ENCODE peak calls at places on chromosomes 1 and 21, in five cellular contexts. One of them, this sample, is unnamed.

GRCh38 chr1:30744060-30744756 is 13.4 kb downstream of the LAPTM5 start:
- DNase-seq in fibroblast of lung: peak
- DNase-seq in body of pancreas: no peak
- DNase-seq in CD8-positive, alpha-beta memory T cell: peak
- DNase-seq in osteoblast: peak
- DNase-seq in this sample: no peak

GRCh38 chr1:46757956-46758304 is 39.0 kb upstream of the EFCAB14 start:
- DNase-seq in fibroblast of lung: no peak
- DNase-seq in osteoblast: no peak
- DNase-seq in CD8-positive, alpha-beta memory T cell: no peak
- DNase-seq in body of pancreas: no peak
- DNase-seq in this sample: no peak

GRCh38 chr1:32907435-32907834 is 6.2 kb upstream of the TMEM54 start:
- DNase-seq in fibroblast of lung: no peak
- DNase-seq in CD8-positive, alpha-beta memory T cell: no peak
- DNase-seq in osteoblast: peak
- DNase-seq in body of pancreas: no peak
- DNase-seq in this sample: no peak

GRCh38 chr1:53656062-53656915 is 82.7 kb downstream of the GLIS1 start:
- DNase-seq in fibroblast of lung: peak
- DNase-seq in osteoblast: peak
- DNase-seq in CD8-positive, alpha-beta memory T cell: no peak
- DNase-seq in body of pancreas: no peak
- DNase-seq in this sample: no peak

GRCh38 chr1:117795792-117796191 is 133.6 kb downstream of the GDAP2 start:
- DNase-seq in CD8-positive, alpha-beta memory T cell: no peak
- DNase-seq in body of pancreas: no peak
- DNase-seq in osteoblast: no peak
- DNase-seq in fibroblast of lung: peak
- DNase-seq in this sample: no peak

GRCh38 chr1:203706444-203706843 is 58.5 kb upstream of the LAX1 start:
- DNase-seq in CD8-positive, alpha-beta memory T cell: no peak
- DNase-seq in osteoblast: no peak
- DNase-seq in fibroblast of lung: no peak
- DNase-seq in body of pancreas: no peak
- DNase-seq in this sample: no peak

GRCh38 chr1:41672641-41673313 is 188.3 kb upstream of the EDN2 start:
- DNase-seq in body of pancreas: no peak
- DNase-seq in fibroblast of lung: peak
- DNase-seq in osteoblast: no peak
- DNase-seq in CD8-positive, alpha-beta memory T cell: no peak
- DNase-seq in this sample: no peak

GRCh38 chr1:72845342-72845741 is 563.0 kb upstream of the NEGR1 start:
- DNase-seq in CD8-positive, alpha-beta memory T cell: no peak
- DNase-seq in fibroblast of lung: peak
- DNase-seq in osteoblast: no peak
- DNase-seq in body of pancreas: no peak
- DNase-seq in this sample: no peak

GRCh38 chr21:45887121-45887611 is 94.4 kb upstream of the COL6A1 start:
- DNase-seq in fibroblast of lung: peak
- DNase-seq in CD8-positive, alpha-beta memory T cell: no peak
- DNase-seq in body of pancreas: no peak
- DNase-seq in osteoblast: no peak
- DNase-seq in this sample: no peak
- H3K27ac ChIP-seq in fibroblast of lung: no peak
- H3K27ac ChIP-seq in CD8-positive, alpha-beta memory T cell: no peak
- H3K27ac ChIP-seq in body of pancreas: no peak
- H3K27ac ChIP-seq in osteoblast: no peak
- H3K27ac ChIP-seq in this sample: no peak

DNA sequence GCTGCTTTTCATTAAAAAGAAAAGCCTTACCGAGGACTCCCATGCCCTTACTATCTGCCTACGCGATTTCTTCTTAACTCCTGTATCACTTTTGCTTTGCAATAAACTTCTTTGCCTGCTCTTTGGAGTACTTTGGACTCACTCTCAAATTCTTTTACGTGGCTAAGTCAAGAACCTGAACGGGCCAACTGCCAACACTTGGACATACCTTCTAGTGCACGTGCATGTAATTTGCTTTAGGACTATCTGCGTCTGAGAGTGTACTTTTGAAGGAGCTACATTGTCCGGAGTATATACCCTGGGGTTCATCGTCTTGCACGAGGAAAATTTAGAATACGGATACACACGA is 3.6 kb upstream of the OTUD3 start:
- DNase-seq in fibroblast of lung: no peak
- DNase-seq in CD8-positive, alpha-beta memory T cell: no peak
- DNase-seq in body of pancreas: peak
- DNase-seq in osteoblast: no peak
- DNase-seq in this sample: no peak
- H3K27ac ChIP-seq in fibroblast of lung: no peak
- H3K27ac ChIP-seq in CD8-positive, alpha-beta memory T cell: no peak
- H3K27ac ChIP-seq in body of pancreas: no peak
- H3K27ac ChIP-seq in osteoblast: no peak
- H3K27ac ChIP-seq in this sample: no peak

GRCh38 chr1:226798427-226799411 is 59.6 kb upstream of the ITPKB start:
- DNase-seq in body of pancreas: no peak
- DNase-seq in CD8-positive, alpha-beta memory T cell: peak
- DNase-seq in fibroblast of lung: no peak
- DNase-seq in osteoblast: no peak
- DNase-seq in this sample: peak

GRCh38 chr1:226797151-226797550 is 58.1 kb upstream of the ITPKB start:
- DNase-seq in body of pancreas: no peak
- DNase-seq in osteoblast: no peak
- DNase-seq in CD8-positive, alpha-beta memory T cell: no peak
- DNase-seq in fibroblast of lung: no peak
- DNase-seq in this sample: no peak

GRCh38 chr1:226799634-226800281 is 60.7 kb upstream of the ITPKB start:
- DNase-seq in body of pancreas: no peak
- DNase-seq in fibroblast of lung: no peak
- DNase-seq in CD8-positive, alpha-beta memory T cell: no peak
- DNase-seq in osteoblast: no peak
- DNase-seq in this sample: peak

GRCh38 chr1:226804907-226805759 is 65.3 kb upstream of the PSEN2 start:
- DNase-seq in CD8-positive, alpha-beta memory T cell: no peak
- DNase-seq in osteoblast: no peak
- DNase-seq in body of pancreas: no peak
- DNase-seq in fibroblast of lung: no peak
- DNase-seq in this sample: no peak

DNA sequence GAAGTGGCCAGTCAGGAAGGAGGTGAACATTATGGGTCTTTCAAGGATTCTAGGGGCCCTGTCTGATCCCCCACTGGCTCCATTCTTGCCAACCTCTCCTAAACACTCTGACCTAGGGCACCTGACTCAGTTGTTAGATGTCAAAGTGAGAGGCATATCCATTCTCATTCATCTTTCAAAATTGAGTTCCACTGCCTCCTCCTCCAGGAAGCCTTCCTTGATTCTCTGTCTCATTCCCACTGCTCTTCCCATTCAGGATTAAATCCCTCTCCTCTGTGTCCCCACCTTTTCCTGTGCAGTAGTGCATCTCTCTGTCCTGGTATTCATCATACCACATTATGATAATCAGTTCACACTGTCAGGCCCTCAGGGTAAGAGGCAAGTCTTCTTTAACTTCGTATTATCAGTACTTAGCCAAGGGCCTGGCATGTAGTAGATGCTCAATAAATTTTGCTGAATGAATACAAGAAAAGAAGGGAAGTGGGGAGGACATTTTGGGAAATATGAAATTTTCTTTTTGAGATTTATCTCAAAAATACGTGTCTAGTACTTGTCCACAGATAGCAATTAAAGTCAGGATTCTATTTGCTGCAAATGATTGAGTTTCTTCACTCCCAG is 61.8 kb upstream of the ITPKB start:
- DNase-seq in CD8-positive, alpha-beta memory T cell: no peak
- DNase-seq in body of pancreas: no peak
- DNase-seq in osteoblast: no peak
- DNase-seq in fibroblast of lung: no peak
- DNase-seq in this sample: no peak
- H3K27ac ChIP-seq in CD8-positive, alpha-beta memory T cell: no peak
- H3K27ac ChIP-seq in body of pancreas: no peak
- H3K27ac ChIP-seq in osteoblast: no peak
- H3K27ac ChIP-seq in fibroblast of lung: no peak
- H3K27ac ChIP-seq in this sample: no peak

DNA sequence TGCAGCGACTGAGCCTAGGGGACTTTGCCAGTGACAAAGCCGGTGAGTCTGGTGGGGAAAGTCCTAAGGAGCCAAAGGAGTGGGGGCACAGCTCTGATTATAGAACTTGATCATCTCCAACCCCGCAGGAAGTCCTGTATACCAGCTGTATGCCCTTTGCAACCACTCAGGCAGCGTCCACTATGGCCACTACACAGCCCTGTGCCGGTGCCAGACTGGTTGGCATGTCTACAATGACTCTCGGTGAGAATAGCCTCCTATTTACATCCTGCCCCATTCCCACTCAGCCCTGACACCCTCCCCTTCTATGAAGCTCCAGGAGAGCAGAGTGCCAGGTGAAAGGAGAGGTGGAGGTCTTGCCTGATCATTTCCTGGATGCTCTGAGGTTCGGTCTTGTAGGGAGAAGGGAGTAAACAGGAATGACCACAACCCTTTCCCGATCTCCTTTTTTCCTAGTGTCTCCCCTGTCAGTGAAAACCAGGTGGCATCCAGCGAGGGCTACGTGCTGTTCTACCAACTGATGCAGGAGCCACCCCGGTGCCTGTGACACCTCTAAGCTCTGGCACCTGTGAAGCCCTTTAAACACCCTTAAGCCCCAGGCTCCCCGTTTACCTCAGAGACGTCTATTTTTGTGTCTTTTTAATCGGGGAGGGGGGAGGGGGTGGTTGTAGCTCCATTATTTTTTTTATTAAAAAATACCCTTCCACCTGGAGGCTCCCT is 1.2 kb upstream of the PPOX start:
- DNase-seq in osteoblast: no peak
- DNase-seq in fibroblast of lung: no peak
- DNase-seq in body of pancreas: no peak
- DNase-seq in CD8-positive, alpha-beta memory T cell: no peak
- DNase-seq in this sample: no peak
- H3K27ac ChIP-seq in osteoblast: peak
- H3K27ac ChIP-seq in fibroblast of lung: peak
- H3K27ac ChIP-seq in body of pancreas: peak
- H3K27ac ChIP-seq in CD8-positive, alpha-beta memory T cell: peak
- H3K27ac ChIP-seq in this sample: peak

DNA sequence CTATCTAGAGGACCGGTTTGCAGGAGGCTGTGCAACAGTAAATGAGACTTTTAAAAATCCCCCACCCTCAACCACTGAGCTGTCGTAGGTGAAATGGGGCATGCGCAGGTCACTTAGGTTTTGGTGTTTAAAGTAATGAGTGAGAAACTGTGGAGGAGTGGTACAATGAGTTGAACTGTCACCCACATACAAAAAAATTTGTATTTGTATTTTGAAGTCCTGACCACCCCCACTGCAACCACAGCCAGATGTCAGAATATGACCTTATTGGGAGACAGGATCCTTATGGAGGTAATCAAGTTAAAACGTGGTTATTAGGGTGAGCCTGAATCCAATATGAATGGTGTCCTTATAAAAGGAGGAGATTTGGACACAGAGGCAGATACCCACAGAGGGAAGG is 1.6 kb upstream of the IRF6 start:
- DNase-seq in osteoblast: no peak
- DNase-seq in body of pancreas: no peak
- DNase-seq in CD8-positive, alpha-beta memory T cell: no peak
- DNase-seq in fibroblast of lung: peak
- DNase-seq in this sample: no peak
- H3K27ac ChIP-seq in osteoblast: peak
- H3K27ac ChIP-seq in body of pancreas: no peak
- H3K27ac ChIP-seq in CD8-positive, alpha-beta memory T cell: no peak
- H3K27ac ChIP-seq in fibroblast of lung: no peak
- H3K27ac ChIP-seq in this sample: no peak

DNA sequence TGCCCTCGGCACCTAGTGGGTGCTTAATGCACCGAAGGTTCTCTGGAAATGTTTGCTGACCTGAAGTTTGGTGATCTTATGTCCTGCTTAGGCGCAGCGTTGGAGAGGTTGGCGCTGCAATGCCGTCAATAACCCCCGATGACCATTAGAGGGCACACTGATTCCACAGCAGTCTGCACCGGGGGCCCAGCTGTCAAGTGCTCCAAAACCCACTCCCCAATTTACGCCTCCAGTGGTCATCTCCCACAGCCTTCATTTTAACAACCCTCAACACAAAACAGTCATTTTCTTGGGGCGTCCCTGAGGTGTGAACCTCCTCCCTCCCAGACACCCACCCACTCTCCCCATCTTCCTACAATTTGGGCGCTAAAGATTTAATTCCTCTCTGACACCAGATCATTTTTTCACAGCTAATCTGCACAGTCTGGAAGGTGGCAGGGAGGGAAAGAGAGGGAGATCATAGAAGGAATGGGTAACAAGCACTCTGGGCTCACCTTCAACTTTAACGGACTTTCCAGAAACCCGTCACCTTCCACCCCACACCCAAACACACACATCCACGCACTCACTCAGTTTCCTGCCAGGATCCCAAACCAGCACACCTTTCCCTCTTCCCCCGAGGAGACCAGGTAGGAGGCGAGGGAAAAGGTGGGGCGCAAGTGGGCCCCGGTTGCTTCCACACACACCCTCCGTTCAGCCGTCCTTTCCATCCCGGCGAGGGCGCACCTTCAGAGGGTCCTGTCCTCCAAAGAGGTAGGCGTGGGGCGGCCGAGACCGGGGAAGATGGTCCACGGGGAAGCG is 570 bp upstream of the NPR1 start:
- DNase-seq in fibroblast of lung: peak
- DNase-seq in body of pancreas: peak
- DNase-seq in osteoblast: peak
- DNase-seq in CD8-positive, alpha-beta memory T cell: no peak
- DNase-seq in this sample: peak
- H3K27ac ChIP-seq in fibroblast of lung: no peak
- H3K27ac ChIP-seq in body of pancreas: no peak
- H3K27ac ChIP-seq in osteoblast: no peak
- H3K27ac ChIP-seq in CD8-positive, alpha-beta memory T cell: no peak
- H3K27ac ChIP-seq in this sample: no peak

GRCh38 chr1:168945870-168946269 is 160.6 kb upstream of the ATP1B1 start:
- DNase-seq in CD8-positive, alpha-beta memory T cell: no peak
- DNase-seq in fibroblast of lung: no peak
- DNase-seq in body of pancreas: peak
- DNase-seq in osteoblast: no peak
- DNase-seq in this sample: no peak

GRCh38 chr1:168939131-168939946 is 167.2 kb upstream of the ATP1B1 start:
- DNase-seq in osteoblast: no peak
- DNase-seq in body of pancreas: no peak
- DNase-seq in fibroblast of lung: no peak
- DNase-seq in CD8-positive, alpha-beta memory T cell: no peak
- DNase-seq in this sample: no peak

GRCh38 chr1:168942165-168942564 is 164.3 kb upstream of the ATP1B1 start:
- DNase-seq in fibroblast of lung: no peak
- DNase-seq in CD8-positive, alpha-beta memory T cell: no peak
- DNase-seq in osteoblast: no peak
- DNase-seq in body of pancreas: no peak
- DNase-seq in this sample: no peak

DNA sequence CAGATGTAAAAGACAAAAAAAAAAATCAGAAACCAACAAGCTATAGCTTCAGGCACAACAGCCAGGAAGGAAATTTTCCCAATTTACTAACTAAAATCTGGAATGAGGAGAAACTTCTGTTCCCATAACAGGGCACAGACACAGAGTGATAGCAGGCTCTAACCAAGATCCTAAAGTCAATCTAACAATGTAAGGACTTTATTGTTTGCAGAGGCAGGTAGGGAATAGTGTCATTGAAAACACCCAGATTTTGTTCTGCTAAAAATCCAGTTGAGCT is 166.6 kb upstream of the ATP1B1 start:
- DNase-seq in body of pancreas: no peak
- DNase-seq in osteoblast: no peak
- DNase-seq in CD8-positive, alpha-beta memory T cell: no peak
- DNase-seq in fibroblast of lung: no peak
- DNase-seq in this sample: no peak
- H3K27ac ChIP-seq in body of pancreas: no peak
- H3K27ac ChIP-seq in osteoblast: no peak
- H3K27ac ChIP-seq in CD8-positive, alpha-beta memory T cell: no peak
- H3K27ac ChIP-seq in fibroblast of lung: no peak
- H3K27ac ChIP-seq in this sample: no peak